ENCODE peak calls at places on chromosomes 6 and 20, in eight cellular contexts. D is right lobe of liver, P is GM23248, W is esophagus squamous epithelium, Q is Panc1, R is neuronal stem cell, G is cardiac muscle cell, N is brain microvascular endothelial cell. L is an unnamed sample.

GRCh38 chr6:71138416-71138815 is 150.2 kb upstream of the OGFRL1 start:
- DNase-seq in P (no peak), D (no peak), G (no peak), N (no peak), Q (no peak), R (no peak), W (no peak), L (peak; percentile 35)

GRCh38 chr20:31485450-31486339 is 10.6 kb downstream of the REM1 start:
- DNase-seq in P (peak; percentile 58), Q (no peak), N (peak; percentile 28), G (peak; percentile 96), R (no peak), D (peak; percentile 63), W (no peak), L (no peak)

GRCh38 chr20:50728981-50729874 is 2.2 kb upstream of the PARD6B start:
- DNase-seq in Q (no peak), N (no peak), G (no peak), P (peak; percentile 46), R (no peak), D (no peak), W (no peak), L (peak; percentile 95)

GRCh38 chr6:125102411-125102810 is 51.2 kb upstream of the TPD52L1 start:
- DNase-seq in R (no peak), W (no peak), D (no peak), P (peak; percentile 40), N (no peak), Q (no peak), G (peak; percentile 60), L (no peak)

GRCh38 chr20:50189681-50190250 is 864 bp upstream of the CEBPB start:
- DNase-seq in Q (no peak), G (peak; percentile 22), N (no peak), D (peak; percentile 89), R (no peak), P (peak; percentile 40), W (no peak), L (no peak)

GRCh38 chr20:45781391-45781931 is 10.2 kb downstream of the WFDC3 start:
- DNase-seq in N (peak; percentile 65), G (peak; percentile 88), P (peak; percentile 89), W (no peak), R (no peak), D (no peak), Q (peak; percentile 90), L (peak; percentile 97)

GRCh38 chr6:41767112-41767946 is 12.4 kb downstream of the FRS3 start:
- DNase-seq in Q (no peak), D (no peak), W (no peak), R (no peak), N (peak; percentile 59), P (peak; percentile 91), G (peak; percentile 87), L (peak; percentile 87)

GRCh38 chr6:43803783-43804549 is 34.0 kb downstream of the VEGFA start:
- DNase-seq in G (peak; percentile 31), W (no peak), Q (no peak), N (no peak), D (peak; percentile 79), P (peak; percentile 58), R (no peak), L (peak; percentile 69)

GRCh38 chr6:30029587-30029986 is 31.5 kb upstream of the POLR1H start:
- DNase-seq in D (no peak), R (no peak), G (no peak), P (no peak), N (no peak), W (no peak), Q (no peak), L (no peak)

GRCh38 chr6:98027898-98028297 is 744.9 kb upstream of the MMS22L start:
- DNase-seq in P (no peak), W (no peak), G (no peak), D (no peak), R (no peak), N (no peak), Q (no peak), L (no peak)

DNA sequence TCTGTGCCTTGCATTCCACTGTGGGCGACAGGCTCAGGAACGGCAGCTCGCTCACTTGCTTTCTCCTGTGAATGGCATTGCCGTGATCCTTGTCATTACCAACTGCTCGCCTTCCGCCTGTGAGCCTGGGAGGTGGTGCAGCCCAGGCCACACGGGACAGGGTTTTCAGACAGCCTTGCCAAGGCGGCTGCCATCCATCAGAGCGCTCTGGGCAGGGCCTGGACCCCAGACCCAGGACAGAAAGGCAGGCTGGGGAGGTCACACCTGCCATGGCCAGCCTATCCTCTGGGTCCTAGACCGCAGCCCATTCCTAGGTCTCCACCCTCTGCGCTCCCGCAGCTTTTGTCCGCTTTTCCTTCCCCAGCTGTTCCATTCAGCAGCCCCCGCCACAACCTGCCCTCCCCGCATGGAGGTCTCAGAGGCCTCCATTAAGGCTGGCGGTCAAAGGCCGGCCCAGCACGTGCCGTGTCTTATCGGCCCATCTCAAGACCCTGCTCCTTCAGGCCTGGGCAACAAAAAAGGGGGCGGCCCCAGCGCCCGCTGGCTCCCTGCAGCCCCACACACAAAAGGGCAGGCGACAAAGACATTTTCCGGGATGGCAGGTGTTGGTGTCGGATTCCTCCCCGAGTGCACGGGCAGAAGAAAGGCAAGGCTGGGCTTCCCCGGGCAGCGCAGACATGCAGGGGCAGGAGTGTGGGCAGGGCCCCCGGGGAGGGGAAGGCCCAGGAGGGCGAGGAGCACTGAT is 28.1 kb downstream of the INSM1 start:
- DNase-seq in W (no peak), P (no peak), N (no peak), Q (no peak), G (no peak), R (peak; percentile 88), D (no peak), L (peak; percentile 22)
- H3K36me3 ChIP-seq in W (peaks cover 55% of the 10 kb centered on the region), P (no peaks in the 10 kb centered on the region), N (no peaks in the 10 kb centered on the region), Q (no peaks in the 10 kb centered on the region), G (no peaks in the 10 kb centered on the region), R (peaks cover 2% of the 10 kb centered on the region), D (no peaks in the 10 kb centered on the region), L (no peaks in the 10 kb centered on the region)

GRCh38 chr20:63966172-63966943 is 3.4 kb downstream of the ZNF512B start:
- DNase-seq in N (no peak), G (no peak), D (peak; percentile 14), R (no peak), Q (no peak), W (no peak), P (no peak), L (no peak)
- H3K36me3 ChIP-seq in N (peaks cover 55% of the 10 kb centered on the region), G (peaks cover 25% of the 10 kb centered on the region), D (no peaks in the 10 kb centered on the region), R (peaks cover 51% of the 10 kb centered on the region), Q (no peaks in the 10 kb centered on the region), W (peaks cover 57% of the 10 kb centered on the region), P (no peaks in the 10 kb centered on the region), L (peaks cover 28% of the 10 kb centered on the region)

GRCh38 chr6:162124710-162125435 is 602.7 kb downstream of the PRKN start:
- DNase-seq in Q (no peak), G (no peak), P (no peak), R (no peak), D (no peak), N (no peak), W (no peak), L (peak; percentile 3)

GRCh38 chr6:162125659-162126058 is 601.9 kb downstream of the PRKN start:
- DNase-seq in W (no peak), Q (no peak), G (no peak), R (no peak), D (no peak), N (no peak), P (no peak), L (no peak)

GRCh38 chr6:162119349-162119748 is 608.2 kb downstream of the PRKN start:
- DNase-seq in P (peak; percentile 55), W (no peak), D (no peak), G (peak; percentile 61), N (peak; percentile 56), R (no peak), Q (no peak), L (no peak)

GRCh38 chr6:162118706-162119105 is 608.9 kb downstream of the PRKN start:
- DNase-seq in G (no peak), D (no peak), Q (no peak), P (peak; percentile 20), W (no peak), N (no peak), R (no peak), L (no peak)

GRCh38 chr6:162123797-162124196 is 603.8 kb downstream of the PRKN start:
- DNase-seq in D (no peak), Q (no peak), N (no peak), P (peak; percentile 10), G (peak; percentile 40), W (no peak), R (no peak), L (no peak)
- H3K36me3 ChIP-seq in D (no peaks in the 10 kb centered on the region), Q (no peaks in the 10 kb centered on the region), N (no peaks in the 10 kb centered on the region), P (no peaks in the 10 kb centered on the region), G (no peaks in the 10 kb centered on the region), W (no peaks in the 10 kb centered on the region), R (no peaks in the 10 kb centered on the region), L (no peaks in the 10 kb centered on the region)

GRCh38 chr6:15516923-15517560 is 145.8 kb downstream of the DTNBP1 start:
- DNase-seq in N (no peak), D (no peak), R (no peak), G (no peak), P (no peak), Q (no peak), W (no peak), L (no peak)
- H3K36me3 ChIP-seq in N (peaks cover 27% of the 10 kb centered on the region), D (no peaks in the 10 kb centered on the region), R (peaks cover 49% of the 10 kb centered on the region), G (peaks cover 21% of the 10 kb centered on the region), P (peaks cover 29% of the 10 kb centered on the region), Q (no peaks in the 10 kb centered on the region), W (peaks cover 98% of the 10 kb centered on the region), L (peaks cover 45% of the 10 kb centered on the region)

DNA sequence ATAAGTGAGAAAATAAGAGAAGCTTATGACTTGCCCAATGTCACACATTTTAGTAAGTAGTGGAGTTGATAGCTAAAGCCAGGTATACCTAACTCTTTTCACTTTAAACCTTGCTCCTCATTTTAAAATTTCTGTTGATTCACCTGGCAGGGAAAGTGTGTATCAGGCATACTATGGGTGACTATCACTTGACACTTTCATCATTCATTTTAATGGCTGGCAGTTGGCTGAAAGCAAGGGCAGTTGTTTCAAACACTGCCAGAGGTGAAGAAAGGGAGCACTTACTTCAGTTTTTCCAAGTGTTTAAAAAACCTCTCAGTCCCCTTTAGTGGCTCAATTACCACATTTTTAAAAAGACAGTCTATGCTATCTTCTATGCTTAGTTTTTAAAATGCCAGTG is 78.2 kb upstream of the EMILIN3 start:
- DNase-seq in W (no peak), P (no peak), N (no peak), G (no peak), D (no peak), Q (no peak), R (no peak), L (no peak)
- H3K36me3 ChIP-seq in W (peaks cover 100% of the 10 kb centered on the region), P (peaks cover 57% of the 10 kb centered on the region), N (peaks cover 40% of the 10 kb centered on the region), G (peaks cover 58% of the 10 kb centered on the region), D (peaks cover 13% of the 10 kb centered on the region), Q (no peaks in the 10 kb centered on the region), R (peaks cover 41% of the 10 kb centered on the region), L (peaks cover 13% of the 10 kb centered on the region)

GRCh38 chr6:170286934-170287265 is 4.0 kb downstream of the DLL1 start:
- DNase-seq in P (no peak), W (no peak), D (no peak), Q (no peak), R (peak; percentile 46), G (no peak), N (no peak), L (no peak)
- H3K36me3 ChIP-seq in P (no peaks in the 10 kb centered on the region), W (peaks cover 57% of the 10 kb centered on the region), D (no peaks in the 10 kb centered on the region), Q (no peaks in the 10 kb centered on the region), R (peaks cover 50% of the 10 kb centered on the region), G (no peaks in the 10 kb centered on the region), N (no peaks in the 10 kb centered on the region), L (peaks cover 25% of the 10 kb centered on the region)

DNA sequence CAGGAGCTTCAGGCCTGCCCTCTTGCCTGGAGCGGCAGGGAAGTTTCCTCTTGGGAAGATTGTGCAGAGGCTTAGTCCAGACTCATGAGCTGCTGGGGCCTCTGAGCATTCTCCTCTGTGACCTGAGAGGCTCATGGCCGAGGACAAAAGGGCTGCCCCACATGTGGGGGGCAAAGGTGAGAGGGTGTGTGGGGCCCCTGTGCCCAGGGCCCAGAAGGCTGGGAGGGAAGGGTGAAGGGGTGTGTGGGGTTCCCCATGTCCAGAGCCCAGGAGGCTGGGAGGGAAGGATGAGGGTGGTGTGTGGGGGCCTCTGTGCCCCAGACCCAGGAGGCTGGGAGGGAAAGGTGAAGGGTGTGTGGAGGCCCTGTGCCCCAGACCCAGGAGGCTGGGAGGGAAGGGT is 50.8 kb upstream of the SLC22A1 start:
- DNase-seq in R (no peak), Q (no peak), D (peak; percentile 9), P (no peak), G (no peak), W (no peak), N (no peak), L (no peak)
- H3K36me3 ChIP-seq in R (peaks cover 66% of the 10 kb centered on the region), Q (peaks cover 13% of the 10 kb centered on the region), D (peaks cover 3% of the 10 kb centered on the region), P (no peaks in the 10 kb centered on the region), G (peaks cover 43% of the 10 kb centered on the region), W (peaks cover 100% of the 10 kb centered on the region), N (peaks cover 65% of the 10 kb centered on the region), L (peaks cover 55% of the 10 kb centered on the region)